ENCODE peak calls at places on chromosomes 11 and 22, in four cellular contexts. W is epithelial cell of esophagus, L is ACHN, N is A673. B is an unnamed sample.

GRCh38 chr11:126357969-126358762 is 2.7 kb downstream of the ST3GAL4 start:
- DNase-seq in W (no peak), N (no peak), L (no peak), B (no peak)

GRCh38 chr22:23700706-23701105 is 9.9 kb downstream of the RGL4 start:
- DNase-seq in N (no peak), W (no peak), L (no peak), B (no peak)

GRCh38 chr22:39360674-39361413 is 11.1 kb downstream of the SYNGR1 start:
- DNase-seq in N (no peak), L (peak; percentile 28), W (peak; percentile 83), B (no peak)

GRCh38 chr11:46721286-46721685 is 2.3 kb downstream of the F2 start:
- DNase-seq in W (no peak), L (no peak), N (no peak), B (no peak)

GRCh38 chr11:16000065-16000464 is 356.3 kb downstream of the SOX6 start:
- DNase-seq in N (no peak), W (peak; percentile 61), L (no peak), B (peak; percentile 11)

GRCh38 chr11:125132071-125132470 is 20.6 kb upstream of the TMEM218 start:
- DNase-seq in W (peak; percentile 51), L (no peak), N (no peak), B (no peak)

GRCh38 chr11:2818503-2818902 is 67.1 kb downstream of the CDKN1C start:
- DNase-seq in L (no peak), N (no peak), W (no peak), B (no peak)

GRCh38 chr11:126949066-126949945 is 51.3 kb downstream of the KIRREL3 start:
- DNase-seq in N (no peak), L (peak; percentile 83), W (no peak), B (no peak)

GRCh38 chr22:20146777-20147176 is 4.1 kb downstream of the CCDC188 start:
- DNase-seq in W (no peak), N (no peak), L (no peak), B (no peak)

B was measured in dermis blood vessel endothelial cell.